ENCODE peak calls at places on chromosome 15, in four cellular contexts. B is H9, R is OCI-LY7, T is breast epithelium. G is an unnamed sample.
A peak's percentile ranks its signal among the peaks of the same experiment; 100 is the strongest.

GRCh38 chr15:78654272-78654671 is 13.3 kb upstream of the CHRNB4 start:
- DNase-seq in R (no peak), T (no peak), B (no peak), G (no peak)

GRCh38 chr15:59266015-59266414 is 59.4 kb downstream of the LDHAL6B start:
- DNase-seq in T (no peak), R (no peak), B (no peak), G (no peak)

GRCh38 chr15:57537951-57538506 is 53.7 kb upstream of the MYZAP start:
- DNase-seq in T (no peak), B (no peak), R (no peak), G (no peak)

GRCh38 chr15:74312445-74313007 is 54.9 kb downstream of the CYP11A1 start:
- DNase-seq in R (no peak), T (no peak), B (no peak), G (no peak)

GRCh38 chr15:79682285-79682684 is 214.5 kb downstream of the MTHFS start:
- DNase-seq in T (no peak), B (no peak), R (no peak), G (peak; percentile 84)

GRCh38 chr15:52148409-52148808 is 35.8 kb upstream of the BCL2L10 start:
- DNase-seq in B (no peak), T (no peak), R (no peak), G (no peak)

GRCh38 chr15:68449389-68449788 is 17.4 kb upstream of the ITGA11 start:
- DNase-seq in B (no peak), T (no peak), R (no peak), G (no peak)

GRCh38 chr15:41904487-41905359 is 10.9 kb upstream of the SPTBN5 start:
- DNase-seq in R (peak; percentile 69), B (peak; percentile 81), T (no peak), G (peak; percentile 74)

GRCh38 chr15:85456798-85457197 is 76.4 kb downstream of the AKAP13 start:
- DNase-seq in B (no peak), T (no peak), R (no peak), G (no peak)

GRCh38 chr15:66089049-66089448 is 164.5 kb downstream of the MEGF11 start:
- DNase-seq in B (no peak), T (no peak), R (no peak), G (peak; percentile 47)

GRCh38 chr15:66084704-66085103 is 168.8 kb downstream of the MEGF11 start:
- DNase-seq in T (no peak), B (no peak), R (no peak), G (no peak)

GRCh38 chr15:66080791-66081475 is 172.6 kb downstream of the MEGF11 start:
- DNase-seq in R (no peak), B (peak; percentile 66), T (no peak), G (peak; percentile 65)

DNA sequence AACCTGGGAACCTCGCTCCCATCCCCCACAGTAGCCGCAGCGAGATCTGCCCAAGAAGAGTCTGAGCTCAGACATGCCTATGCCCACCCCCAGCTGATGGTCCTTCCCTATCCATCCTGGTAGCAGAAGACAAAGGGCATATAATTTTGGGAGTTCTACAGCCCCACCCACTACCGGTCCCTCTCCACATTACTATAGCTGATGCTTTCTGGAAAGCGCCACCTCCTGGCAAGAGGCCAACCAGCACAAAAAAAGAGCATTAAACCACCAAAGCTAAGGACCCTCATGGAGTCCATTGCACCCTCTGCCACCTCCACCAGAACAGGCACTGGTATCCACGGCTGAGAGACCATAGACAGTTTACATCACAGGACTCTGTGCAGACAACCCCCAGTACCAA is 168.4 kb downstream of the MEGF11 start:
- DNase-seq in R (peak; percentile 48), B (peak; percentile 62), T (no peak), G (no peak)
- TF ChIP-seq CTCF in R (peak; percentile 73), B (peak; percentile 72), T (no peak), G (no peak)

GRCh38 chr15:60390231-60390630 is 7.6 kb downstream of the ANXA2 start:
- DNase-seq in T (no peak), B (no peak), R (no peak), G (no peak)
- H3K4me1 ChIP-seq in T (peaks cover 61% of the 10 kb centered on the region), B (peaks cover 12% of the 10 kb centered on the region), R (no peaks in the 10 kb centered on the region), G (peaks cover 12% of the 10 kb centered on the region)

DNA sequence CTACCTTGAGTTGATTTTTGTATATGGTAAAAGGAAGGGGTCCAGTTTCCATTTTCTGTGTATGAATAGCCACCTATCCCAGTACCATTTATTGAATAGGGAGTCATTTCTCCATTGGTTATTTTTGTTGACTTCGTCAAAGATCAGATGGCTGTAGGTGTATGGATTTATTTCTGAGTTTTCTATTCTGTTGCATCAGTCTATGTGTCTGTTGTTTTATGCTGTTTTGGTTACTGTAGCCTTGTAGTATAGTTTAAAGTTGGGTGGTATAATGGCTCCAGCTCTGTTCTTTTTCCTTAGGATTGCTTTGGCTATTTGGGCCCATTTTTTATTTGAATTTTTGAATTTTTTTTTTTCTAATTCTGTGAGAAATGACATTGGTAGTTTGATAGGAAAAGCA is 125.5 kb upstream of the FGF7 start:
- DNase-seq in R (no peak), B (no peak), T (no peak), G (no peak)
- TF ChIP-seq CTCF in R (no peak), B (no peak), T (no peak), G (no peak)

DNA sequence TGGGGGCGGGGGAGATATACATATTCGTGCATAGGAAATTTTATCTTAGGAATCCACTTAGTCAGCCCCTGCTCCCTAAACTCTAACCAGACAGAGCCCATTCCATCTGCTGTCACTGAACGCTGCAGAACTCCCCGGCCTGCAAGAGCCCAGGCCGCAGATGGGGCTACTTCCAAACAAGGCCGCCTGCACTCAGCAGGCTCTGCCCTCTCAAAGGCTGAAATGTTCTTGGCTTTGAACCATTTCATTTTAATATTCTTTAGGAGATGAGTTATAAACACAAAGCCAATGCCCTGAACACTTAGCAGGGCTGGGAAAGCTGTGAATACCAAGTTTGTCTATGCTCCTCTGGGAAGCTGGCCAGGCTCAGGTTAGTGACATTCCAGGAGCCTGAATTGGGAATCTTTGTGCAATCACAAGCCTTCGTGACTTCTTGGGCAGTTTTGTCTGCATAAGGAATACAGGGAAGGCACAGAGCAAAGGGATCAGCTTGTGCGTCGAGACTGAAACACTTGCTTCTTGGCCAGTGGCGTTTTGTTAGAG is 65.0 kb downstream of the SYNM start:
- DNase-seq in T (peak; percentile 92), B (no peak), R (no peak), G (peak; percentile 17)
- H3K4me1 ChIP-seq in T (peaks cover 17% of the 10 kb centered on the region), B (no peaks in the 10 kb centered on the region), R (peaks cover 13% of the 10 kb centered on the region), G (peaks cover 26% of the 10 kb centered on the region)

GRCh38 chr15:90892023-90892422 is 7.7 kb downstream of the FES start:
- DNase-seq in R (no peak), T (no peak), B (no peak), G (no peak)

GRCh38 chr15:90891346-90891949 is 7.1 kb downstream of the FES start:
- DNase-seq in B (no peak), R (no peak), T (no peak), G (no peak)

GRCh38 chr15:90893175-90894090 is 9.1 kb downstream of the FES start:
- DNase-seq in B (no peak), R (peak; percentile 83), T (no peak), G (no peak)

GRCh38 chr15:90892498-90893174 is 8.3 kb downstream of the FES start:
- DNase-seq in B (no peak), T (no peak), R (no peak), G (no peak)

DNA sequence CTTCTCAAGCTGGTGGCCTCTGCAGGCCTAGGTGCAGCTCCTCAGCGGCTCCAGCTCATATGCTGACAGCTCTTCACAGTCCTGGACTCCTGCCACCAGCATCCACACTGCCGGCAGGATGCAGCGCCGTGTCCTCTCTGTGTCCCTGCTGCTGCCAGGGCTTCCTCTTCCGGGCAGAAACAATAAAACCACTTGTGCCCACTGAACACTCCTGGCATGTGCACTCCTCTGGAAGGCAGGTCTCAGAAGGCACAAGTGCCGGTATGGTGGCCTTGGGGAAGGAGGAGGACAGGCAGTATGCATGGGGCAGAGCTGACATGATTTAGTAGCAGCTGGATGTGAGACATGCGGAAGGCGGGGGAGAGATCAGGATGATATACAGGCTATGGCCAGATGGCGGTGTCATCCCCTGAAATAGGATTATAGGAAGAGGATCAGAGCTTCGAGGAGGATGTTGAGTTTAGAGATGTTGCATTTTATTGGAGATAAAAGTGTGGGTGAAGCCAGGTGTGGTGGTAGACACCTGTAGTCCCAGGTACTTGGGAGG is 7.5 kb upstream of the MAN2A2 start:
- DNase-seq in B (no peak), T (no peak), R (no peak), G (no peak)
- TF ChIP-seq CTCF in B (peak; percentile 40), T (no peak), R (peak; percentile 21), G (no peak)

DNA sequence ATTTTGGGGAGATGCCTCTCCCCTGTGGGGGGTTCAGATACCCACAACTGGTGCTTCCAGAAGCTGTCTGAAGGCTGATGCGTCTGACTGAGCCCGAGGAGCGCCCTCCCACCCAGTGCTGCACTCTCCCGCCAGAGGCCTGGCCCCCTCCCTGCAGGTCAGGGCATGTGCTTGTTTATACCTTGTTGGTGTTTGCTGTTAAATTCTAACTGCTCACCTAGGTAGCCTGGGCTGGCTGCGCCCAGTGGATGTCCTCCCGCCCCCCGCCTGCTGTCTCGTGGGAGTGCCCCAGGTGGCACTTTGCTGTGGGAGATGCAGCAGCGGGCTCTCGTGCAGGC is 12.9 kb downstream of the KLF13 start:
- DNase-seq in B (no peak), T (peak; percentile 52), R (no peak), G (no peak)
- H3K4me1 ChIP-seq in B (no peaks in the 10 kb centered on the region), T (peaks cover 49% of the 10 kb centered on the region), R (peaks cover 100% of the 10 kb centered on the region), G (peaks cover 11% of the 10 kb centered on the region)

DNA sequence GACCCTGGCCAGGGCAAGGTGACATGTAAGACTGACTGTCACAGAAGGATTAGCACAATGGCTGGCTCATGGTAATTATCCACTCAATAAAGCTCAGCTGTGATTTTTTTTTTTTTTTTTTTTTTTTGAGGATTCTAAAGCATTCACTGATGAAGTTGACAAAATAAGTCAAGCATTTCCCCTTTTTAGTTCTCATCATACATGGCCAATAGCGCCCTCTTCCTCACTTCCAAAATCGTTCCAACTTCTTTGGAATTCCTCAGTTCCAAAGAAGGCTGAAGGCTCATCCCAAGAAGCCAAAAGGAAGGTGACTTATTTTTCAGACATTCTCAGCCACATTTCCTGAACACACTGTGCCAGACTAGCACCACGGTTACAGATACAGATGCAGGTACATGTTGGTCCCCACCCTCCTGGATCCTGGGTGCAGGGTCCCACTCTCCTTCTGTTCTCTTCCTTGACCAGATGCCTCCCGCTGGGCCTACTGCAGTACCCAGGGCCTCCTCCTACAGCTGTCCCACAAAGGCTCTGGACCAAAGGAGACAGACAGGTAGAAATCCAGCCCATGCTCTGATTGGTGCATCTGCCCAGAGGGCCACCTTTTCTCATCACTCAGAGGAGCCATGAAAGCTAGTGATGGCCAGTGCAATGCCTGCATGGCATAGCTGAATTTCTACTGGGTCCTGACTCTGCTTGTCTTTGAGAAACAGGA is 202.6 kb downstream of the UACA start:
- DNase-seq in B (peak; percentile 18), R (no peak), T (no peak), G (no peak)
- TF ChIP-seq CTCF in B (no peak), R (no peak), T (no peak), G (no peak)

G was measured in cardiac muscle cell.